ENCODE peak calls at places on chromosomes 12 and 14, in six cellular contexts. N is NCI-H1105, B is left colon, Q is C1 segment of cervical spinal cord, O is foreskin melanocyte, V is transverse colon. C is an unnamed sample.

GRCh38 chr14:69072584-69072983 is 80.3 kb downstream of the DCAF5 start:
- DNase-seq in N (no peak), B (no peak), Q (no peak), O (no peak), V (no peak), C (no peak)

GRCh38 chr14:54737132-54737711 is 165.4 kb downstream of the GCH1 start:
- DNase-seq in N (no peak), B (no peak), Q (no peak), O (no peak), V (no peak), C (no peak)

GRCh38 chr12:114952573-114953196 is 268.7 kb upstream of the TBX3 start:
- DNase-seq in N (no peak), B (no peak), Q (no peak), O (no peak), V (no peak), C (no peak)

GRCh38 chr12:57272337-57273151 is 21.6 kb upstream of the STAC3 start:
- DNase-seq in N (no peak), B (no peak), Q (no peak), O (no peak), V (no peak), C (no peak)

GRCh38 chr12:12922191-12922616 is 29.8 kb downstream of the GPRC5D start:
- DNase-seq in N (no peak), B (no peak), Q (no peak), O (peak), V (no peak), C (peak)

GRCh38 chr12:70635713-70636112 is 1.5 kb downstream of the PTPRB start:
- DNase-seq in N (no peak), B (no peak), Q (no peak), O (no peak), V (no peak), C (no peak)

GRCh38 chr12:4388032-4388431 is 8.5 kb upstream of the FGF23 start:
- DNase-seq in N (no peak), B (no peak), Q (no peak), O (no peak), V (no peak), C (no peak)

GRCh38 chr12:111767362-111768158 is 827 bp downstream of the ALDH2 start:
- DNase-seq in N (no peak), B (peak), Q (peak), O (no peak), V (peak), C (no peak)

GRCh38 chr12:6314776-6315175 is 4.3 kb downstream of the PLEKHG6 start:
- DNase-seq in N (no peak), B (no peak), Q (no peak), O (no peak), V (no peak), C (no peak)

GRCh38 chr14:24299255-24300191 is at the start of the genes DHRS1 and NOP9:
- DNase-seq in N (peak), B (peak), Q (peak), O (peak), V (peak), C (peak)

GRCh38 chr12:47078733-47079364 is 572 bp upstream of the PCED1B start:
- DNase-seq in N (no peak), B (peak), Q (no peak), O (no peak), V (peak), C (peak)

GRCh38 chr12:44589697-44590096 is 286.4 kb downstream of the NELL2 start:
- DNase-seq in N (no peak), B (no peak), Q (no peak), O (no peak), V (no peak), C (no peak)

GRCh38 chr14:94310248-94310647 is 12.9 kb downstream of the SERPINA6 start:
- DNase-seq in N (no peak), B (no peak), Q (no peak), O (no peak), V (no peak), C (no peak)

GRCh38 chr12:32183646-32184045 is 77.0 kb downstream of the BICD1 start:
- DNase-seq in N (no peak), B (no peak), Q (no peak), O (no peak), V (no peak), C (no peak)

GRCh38 chr14:23604675-23605170 is 26.1 kb upstream of the JPH4 start:
- DNase-seq in N (no peak), B (no peak), Q (no peak), O (no peak), V (no peak), C (no peak)

GRCh38 chr14:104547310-104547997 is 32.1 kb upstream of the C14orf180 start:
- DNase-seq in N (no peak), B (no peak), Q (no peak), O (no peak), V (no peak), C (no peak)

GRCh38 chr12:32595251-32595650 is 83.8 kb upstream of the DNM1L start:
- DNase-seq in N (no peak), B (no peak), Q (no peak), O (peak), V (no peak), C (no peak)

GRCh38 chr12:125435871-125436270 is 370.6 kb downstream of the AACS start:
- DNase-seq in N (no peak), B (no peak), Q (no peak), O (no peak), V (no peak), C (no peak)

GRCh38 chr12:56087220-56087619 is 7.3 kb downstream of the ERBB3 start:
- DNase-seq in N (no peak), B (peak), Q (no peak), O (no peak), V (peak), C (no peak)